ENCODE peak calls at places on chromosomes 5 and 9, in eight cellular contexts. L, U, V, M, X, I, O and Z are unnamed samples.

GRCh38 chr5:142634375-142635018 is 51.4 kb downstream of the FGF1 start:
- DNase-seq in O (no peak), M (no peak), V (no peak), U (no peak), L (no peak), X (no peak), I (no peak), Z (no peak)

GRCh38 chr5:156584856-156585255 is 257.9 kb downstream of the SGCD start:
- DNase-seq in U (no peak), I (peak), O (no peak), M (no peak), V (no peak), L (no peak), X (no peak), Z (no peak)

GRCh38 chr9:115022760-115023434 is 92.5 kb upstream of the TNFSF8 start:
- DNase-seq in I (no peak), V (no peak), M (no peak), U (no peak), X (no peak), L (no peak), O (no peak), Z (peak)

GRCh38 chr9:124258765-124259272 is 1.1 kb downstream of the NEK6 start:
- DNase-seq in V (no peak), X (no peak), O (no peak), L (no peak), M (no peak), I (no peak), U (no peak), Z (peak)

GRCh38 chr9:18442629-18443491 is 31.1 kb upstream of the ADAMTSL1 start:
- DNase-seq in I (peak), V (peak), L (peak), U (peak), M (peak), O (peak), X (peak), Z (peak)

GRCh38 chr9:98091735-98092632 is 27.0 kb downstream of the TRIM14 start:
- DNase-seq in L (no peak), V (no peak), I (peak), U (no peak), M (no peak), X (no peak), O (no peak), Z (no peak)

GRCh38 chr9:110949081-110949480 is 89.2 kb downstream of the LPAR1 start:
- DNase-seq in M (no peak), U (no peak), V (no peak), O (no peak), I (no peak), X (no peak), L (no peak), Z (no peak)

GRCh38 chr5:142982821-142983200 is 212.6 kb downstream of the ARHGAP26 start:
- DNase-seq in L (no peak), I (no peak), X (no peak), U (no peak), V (no peak), O (no peak), M (no peak), Z (no peak)

GRCh38 chr5:73111536-73111935 is 8.8 kb upstream of the TMEM171 start:
- DNase-seq in L (no peak), O (no peak), X (no peak), V (no peak), I (no peak), M (no peak), U (no peak), Z (no peak)

GRCh38 chr9:99823392-99824377 is 2.0 kb downstream of the NR4A3 start:
- DNase-seq in M (peak), X (peak), V (peak), U (peak), O (peak), L (no peak), I (peak), Z (peak)

GRCh38 chr9:109558718-109559151 is 60.6 kb upstream of the PTPN3 start:
- DNase-seq in U (no peak), X (no peak), V (no peak), I (no peak), O (peak), L (no peak), M (no peak), Z (no peak)

GRCh38 chr5:67921004-67921601 is 294.5 kb upstream of the PIK3R1 start:
- DNase-seq in M (no peak), I (no peak), X (no peak), L (no peak), U (no peak), V (peak), O (peak), Z (no peak)

GRCh38 chr9:19336166-19336565 is 43.9 kb downstream of the RPS6 start:
- DNase-seq in X (no peak), U (no peak), I (no peak), V (peak), O (no peak), M (no peak), L (no peak), Z (no peak)

GRCh38 chr5:127700237-127700766 is 2.9 kb upstream of the CCDC192 start:
- DNase-seq in U (no peak), V (no peak), L (no peak), I (no peak), X (no peak), O (no peak), M (no peak), Z (no peak)

GRCh38 chr9:37364751-37365360 is 57.6 kb upstream of the GRHPR start:
- DNase-seq in M (no peak), O (no peak), V (no peak), L (no peak), U (no peak), X (no peak), I (no peak), Z (no peak)

GRCh38 chr5:126544087-126544740 is 50.8 kb downstream of the ALDH7A1 start:
- DNase-seq in L (no peak), O (no peak), I (no peak), M (peak), U (no peak), X (no peak), V (peak), Z (peak)

GRCh38 chr5:134006119-134006514 is 1.3 kb upstream of the VDAC1 start:
- DNase-seq in V (no peak), O (no peak), X (peak), M (no peak), L (no peak), I (no peak), U (peak), Z (no peak)

GRCh38 chr9:87812375-87813118 is 70.1 kb upstream of the SPATA31E1 start:
- DNase-seq in I (no peak), U (no peak), M (no peak), X (no peak), L (no peak), V (no peak), O (no peak), Z (peak)

GRCh38 chr9:126986506-126986951 is 71.9 kb downstream of the RALGPS1 start:
- DNase-seq in I (no peak), O (no peak), X (no peak), L (no peak), V (no peak), M (no peak), U (no peak), Z (peak)

GRCh38 chr5:20241351-20241750 is 253.4 kb upstream of the CDH18 start:
- DNase-seq in X (no peak), V (no peak), U (no peak), O (no peak), I (no peak), M (no peak), L (no peak), Z (no peak)

GRCh38 chr9:82531795-82532194 is 531.1 kb downstream of the RASEF start:
- DNase-seq in I (no peak), L (no peak), M (no peak), V (no peak), X (no peak), O (no peak), U (no peak), Z (no peak)

GRCh38 chr5:11062379-11062778 is 301.3 kb upstream of the DAP start:
- DNase-seq in U (no peak), L (no peak), O (no peak), V (no peak), M (no peak), X (no peak), I (no peak), Z (no peak)

GRCh38 chr5:997001-997474 is 11.6 kb upstream of the NKD2 start:
- DNase-seq in X (no peak), O (no peak), U (peak), I (no peak), L (no peak), V (no peak), M (no peak), Z (no peak)

GRCh38 chr9:69143291-69143690 is 30.8 kb upstream of the TJP2 start:
- DNase-seq in U (no peak), X (no peak), V (no peak), I (no peak), M (no peak), O (no peak), L (no peak), Z (no peak)

GRCh38 chr9:120985759-120986353 is 59.3 kb upstream of the TRAF1 start:
- DNase-seq in X (no peak), I (no peak), L (peak), V (no peak), U (no peak), M (no peak), O (no peak), Z (peak)

GRCh38 chr5:120091376-120091948 is 372.6 kb upstream of the PRR16 start:
- DNase-seq in U (no peak), L (no peak), O (no peak), V (no peak), M (no peak), X (no peak), I (no peak), Z (no peak)

GRCh38 chr5:33612386-33612785 is 171.6 kb downstream of the TARS1 start:
- DNase-seq in I (no peak), O (no peak), X (no peak), U (no peak), L (no peak), V (no peak), M (no peak), Z (peak)

GRCh38 chr9:101727621-101728524 is 10.6 kb downstream of the GRIN3A start:
- DNase-seq in I (no peak), O (no peak), X (no peak), L (no peak), M (no peak), U (no peak), V (no peak), Z (no peak)

DNA sequence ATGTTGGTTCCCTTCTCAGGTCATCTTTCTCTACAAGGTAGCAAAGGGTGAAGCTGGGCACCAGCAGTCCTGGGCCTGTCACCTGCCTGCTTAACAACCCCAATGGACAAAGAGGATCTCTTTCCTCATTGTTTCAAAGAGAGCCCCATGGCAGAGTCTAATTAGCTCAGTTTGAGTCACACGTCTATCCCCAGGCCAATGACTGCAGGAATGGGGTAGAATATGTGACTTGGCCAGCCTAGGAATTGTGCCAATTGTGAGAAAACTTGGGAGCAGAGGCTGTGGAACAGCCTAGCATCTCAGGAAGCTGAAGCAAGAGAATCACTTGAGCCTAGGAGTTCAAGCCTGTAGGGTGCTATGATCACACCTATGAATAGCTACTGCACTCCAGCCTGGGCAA is 3.6 kb upstream of the RAPGEF1 start:
- DNase-seq in O (no peak), V (no peak), X (no peak), L (no peak), U (no peak), I (no peak), M (no peak), Z (no peak)
- TF ChIP-seq POLR2A in O (no peak), V (no peak), X (no peak), L (no peak), U (no peak), I (no peak), M (no peak), Z (no peak)

GRCh38 chr5:60349891-60350415 is 350.0 kb downstream of the DEPDC1B start:
- DNase-seq in M (no peak), V (no peak), U (no peak), O (no peak), L (no peak), X (no peak), I (no peak), Z (no peak)
- TF ChIP-seq POLR2A in M (no peak), V (no peak), U (no peak), O (no peak), L (no peak), X (no peak), I (no peak), Z (no peak)

GRCh38 chr9:16143947-16144890 is 591.4 kb downstream of the CCDC171 start:
- DNase-seq in V (no peak), L (no peak), X (no peak), M (no peak), I (no peak), O (peak), U (no peak), Z (no peak)
- TF ChIP-seq POLR2A in V (no peak), L (no peak), X (no peak), M (no peak), I (no peak), O (no peak), U (no peak), Z (no peak)

DNA sequence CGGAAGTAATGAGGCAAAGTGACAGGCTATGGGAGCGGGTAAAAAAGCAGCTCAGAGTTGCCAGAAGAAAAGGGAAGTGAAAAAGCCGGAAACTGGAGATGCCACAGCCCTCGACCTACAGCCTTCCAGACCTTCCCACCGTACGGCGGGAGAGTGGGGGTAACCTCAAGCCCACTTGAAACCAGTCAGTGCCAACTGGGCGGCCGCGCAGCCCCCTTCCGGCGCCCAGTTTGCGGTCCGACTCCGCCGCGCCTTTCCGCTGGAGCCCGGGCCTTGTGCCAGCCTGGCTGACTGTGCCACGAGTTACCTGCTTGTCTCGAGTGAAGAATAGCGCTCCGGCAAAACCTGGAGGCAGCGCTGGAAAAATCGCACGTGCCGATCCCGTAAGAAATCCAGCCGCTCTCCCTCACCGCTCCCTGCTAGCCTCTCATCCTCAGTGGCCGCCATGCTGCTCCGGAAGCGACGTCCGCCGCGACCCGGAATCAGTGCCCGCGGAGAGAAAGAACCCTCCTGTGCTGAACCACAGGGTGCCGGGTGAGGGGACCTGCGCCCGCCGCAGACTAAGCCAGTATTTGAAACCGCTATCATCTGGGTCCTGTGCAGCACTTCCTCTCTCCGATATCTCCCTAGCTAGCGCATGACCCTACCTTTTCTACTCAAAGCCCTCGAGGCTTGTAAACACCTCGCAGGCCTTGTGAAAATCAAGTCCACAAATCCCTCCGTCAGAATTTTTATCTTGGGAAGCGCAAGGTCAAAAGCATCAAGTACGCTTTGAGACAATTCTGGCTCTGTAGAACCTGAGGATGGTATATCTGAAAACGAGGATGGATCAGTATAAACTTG is at the start of gene PGGT1B:
- DNase-seq in V (peak), M (peak), L (peak), X (peak), I (peak), O (peak), U (peak), Z (peak)
- TF ChIP-seq POLR2A in V (no peak), M (peak), L (no peak), X (no peak), I (peak), O (no peak), U (no peak), Z (peak)

GRCh38 chr5:40594811-40595210 is 84.9 kb upstream of the PTGER4 start:
- DNase-seq in U (no peak), O (no peak), M (no peak), I (no peak), V (no peak), L (no peak), X (no peak), Z (peak)
- TF ChIP-seq POLR2A in U (no peak), O (no peak), M (no peak), I (no peak), V (no peak), L (no peak), X (no peak), Z (no peak)

GRCh38 chr5:81301221-81302015 is at the start of gene ZCCHC9:
- DNase-seq in I (peak), U (peak), L (peak), M (peak), O (peak), V (peak), X (peak), Z (peak)
- TF ChIP-seq POLR2A in I (peak), U (peak), L (peak), M (peak), O (peak), V (peak), X (no peak), Z (peak)

GRCh38 chr5:107576736-107577440 is 93.8 kb downstream of the EFNA5 start:
- DNase-seq in M (no peak), X (no peak), I (no peak), U (no peak), L (no peak), O (no peak), V (no peak), Z (no peak)
- TF ChIP-seq POLR2A in M (no peak), X (no peak), I (no peak), U (no peak), L (no peak), O (no peak), V (no peak), Z (no peak)

GRCh38 chr5:140725799-140726471 is 25.7 kb downstream of the ZMAT2 start:
- DNase-seq in V (peak), L (peak), M (peak), X (no peak), O (peak), I (no peak), U (no peak), Z (peak)
- TF ChIP-seq POLR2A in V (no peak), L (no peak), M (no peak), X (no peak), O (no peak), I (no peak), U (no peak), Z (no peak)

DNA sequence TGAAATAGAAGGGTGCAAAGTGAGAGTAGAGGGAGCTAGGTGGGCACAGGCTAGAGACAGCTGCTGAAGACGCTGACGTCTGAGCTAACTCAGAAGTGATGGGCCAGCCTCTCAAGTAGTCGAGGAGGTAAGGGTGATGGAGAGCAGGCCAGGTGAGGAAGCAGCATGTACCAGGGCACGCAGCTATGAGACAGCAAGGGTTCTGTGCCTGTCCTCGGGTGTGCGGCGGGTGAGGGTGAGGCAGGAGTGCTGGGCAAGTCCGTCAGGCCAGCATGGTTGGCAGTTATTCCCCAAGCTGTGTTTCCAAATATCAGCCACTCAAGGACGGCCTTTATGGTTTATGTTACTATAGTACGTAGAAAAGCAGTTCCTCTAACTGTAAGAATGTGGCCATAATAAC is 6.2 kb downstream of the RMND5B start:
- DNase-seq in M (no peak), I (no peak), O (no peak), L (no peak), X (no peak), V (no peak), U (no peak), Z (no peak)
- TF ChIP-seq POLR2A in M (no peak), I (no peak), O (no peak), L (no peak), X (no peak), V (no peak), U (no peak), Z (no peak)